ENCODE peak calls at places on chromosomes 11 and 22, in nine cellular contexts. S is mucosa of descending colon, I is adrenal gland, X is coronary artery, T is colonic mucosa, G is NB4, N is endodermal cell, Y is retinal pigment epithelial cell, R is nephron progenitor cell. V is an unnamed sample.

GRCh38 chr11:91305402-91305801 is 919.2 kb upstream of the FAT3 start:
- DNase-seq in S (no peak), I (no peak), X (no peak), T (no peak), G (no peak), N (peak), Y (no peak), R (no peak), V (no peak)

GRCh38 chr22:27583930-27584329 is 217.6 kb downstream of the MN1 start:
- DNase-seq in S (no peak), I (no peak), X (no peak), T (no peak), G (no peak), N (no peak), Y (no peak), R (no peak), V (no peak)

GRCh38 chr11:122180435-122180834 is 64.4 kb upstream of the BLID start:
- DNase-seq in S (no peak), I (no peak), X (no peak), T (no peak), G (peak), N (no peak), Y (no peak), R (no peak), V (no peak)

GRCh38 chr11:15793032-15793996 is 563.0 kb downstream of the SOX6 start:
- DNase-seq in S (no peak), I (no peak), X (no peak), T (no peak), G (no peak), N (no peak), Y (no peak), R (no peak), V (no peak)

GRCh38 chr11:57597461-57597892 is at the start of gene SERPING1:
- DNase-seq in S (peak), I (peak), X (peak), T (peak), G (no peak), N (peak), Y (no peak), R (no peak), V (no peak)

GRCh38 chr22:27438271-27438980 is 363.1 kb downstream of the MN1 start:
- DNase-seq in S (peak), I (peak), X (no peak), T (peak), G (peak), N (peak), Y (peak), R (peak), V (no peak)

GRCh38 chr11:86592659-86593451 is 79.6 kb downstream of the ME3 start:
- DNase-seq in S (peak), I (peak), X (no peak), T (peak), G (peak), N (peak), Y (peak), R (no peak), V (peak)

GRCh38 chr22:28891156-28891733 is 7.9 kb downstream of the ZNRF3 start:
- DNase-seq in S (no peak), I (no peak), X (no peak), T (no peak), G (no peak), N (no peak), Y (no peak), R (no peak), V (no peak)

GRCh38 chr11:130873766-130874165 is 42.5 kb downstream of the SNX19 start:
- DNase-seq in S (no peak), I (no peak), X (no peak), T (no peak), G (no peak), N (no peak), Y (no peak), R (no peak), V (no peak)

GRCh38 chr11:119728226-119728626 is 774 bp downstream of the NECTIN1 start:
- DNase-seq in S (peak), I (no peak), X (no peak), T (peak), G (peak), N (peak), Y (no peak), R (no peak), V (no peak)

GRCh38 chr11:61701298-61701993 is 21.3 kb downstream of the DAGLA start:
- DNase-seq in S (peak), I (no peak), X (no peak), T (no peak), G (peak), N (peak), Y (no peak), R (peak), V (peak)

GRCh38 chr11:12971955-12972354 is 37.2 kb upstream of the RASSF10 start:
- DNase-seq in S (no peak), I (no peak), X (no peak), T (no peak), G (no peak), N (no peak), Y (no peak), R (no peak), V (no peak)

GRCh38 chr22:45688606-45689080 is 17.0 kb downstream of the ATXN10 start:
- DNase-seq in S (no peak), I (peak), X (no peak), T (no peak), G (peak), N (no peak), Y (peak), R (no peak), V (no peak)

GRCh38 chr22:48574776-48575566 is 1252.7 kb downstream of the BRD1 start:
- DNase-seq in S (peak), I (no peak), X (no peak), T (peak), G (no peak), N (peak), Y (no peak), R (peak), V (no peak)

GRCh38 chr11:75346912-75347647 is 4.4 kb downstream of the ARRB1 start:
- DNase-seq in S (no peak), I (peak), X (peak), T (peak), G (no peak), N (no peak), Y (no peak), R (no peak), V (no peak)

DNA sequence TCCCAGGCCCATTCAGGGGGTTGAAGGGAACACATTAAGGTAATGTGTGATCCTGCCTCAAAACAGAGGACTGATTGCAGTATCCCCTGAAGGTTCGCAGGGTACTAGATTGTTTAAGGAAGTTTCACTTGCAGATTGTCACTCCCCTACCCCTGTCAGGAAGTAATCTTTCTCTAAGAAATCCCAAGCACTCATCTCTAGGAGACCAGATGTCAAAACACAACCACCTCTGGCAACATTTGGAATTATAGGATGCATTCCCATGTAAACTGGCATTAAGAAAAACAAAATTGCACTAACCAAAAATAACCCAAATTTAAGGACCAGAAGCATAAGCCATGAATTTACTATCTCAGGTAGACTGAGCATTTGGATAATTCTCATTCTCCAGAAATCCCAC is 1.6 kb downstream of the MRPL17 start:
- DNase-seq in S (no peak), I (no peak), X (no peak), T (no peak), G (no peak), N (no peak), Y (no peak), R (no peak), V (no peak)
- TF ChIP-seq CTCF in S (no peak), I (no peak), X (no peak), T (no peak), G (no peak), N (peak), Y (no peak), R (no peak), V (no peak)

DNA sequence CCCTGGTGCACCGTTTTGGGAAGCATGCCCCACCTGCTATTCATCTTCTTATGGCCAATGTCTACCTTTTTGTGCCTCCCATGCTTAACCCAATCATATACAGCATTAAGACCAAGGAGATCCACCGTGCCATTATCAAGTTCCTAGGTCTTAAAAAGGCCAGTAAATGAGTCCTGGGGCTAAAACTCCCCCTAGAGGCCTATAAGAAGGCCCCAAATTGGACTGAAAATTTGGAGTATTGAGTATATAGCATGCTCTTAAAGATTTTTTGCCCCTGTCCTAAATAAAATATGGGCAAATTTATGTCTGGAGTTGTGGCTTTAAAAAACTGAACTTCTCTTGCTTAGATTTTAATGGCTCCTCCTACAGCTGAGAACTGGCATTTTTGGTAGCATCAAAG is 6.6 kb downstream of the OR51M1 start:
- DNase-seq in S (no peak), I (no peak), X (no peak), T (no peak), G (no peak), N (no peak), Y (no peak), R (no peak), V (no peak)
- TF ChIP-seq CTCF in S (no peak), I (no peak), X (no peak), T (no peak), G (no peak), N (peak), Y (peak), R (no peak), V (no peak)

GRCh38 chr11:36713715-36714114 is 115.7 kb upstream of the RAG2 start:
- DNase-seq in S (no peak), I (peak), X (no peak), T (no peak), G (no peak), N (no peak), Y (no peak), R (no peak), V (no peak)

DNA sequence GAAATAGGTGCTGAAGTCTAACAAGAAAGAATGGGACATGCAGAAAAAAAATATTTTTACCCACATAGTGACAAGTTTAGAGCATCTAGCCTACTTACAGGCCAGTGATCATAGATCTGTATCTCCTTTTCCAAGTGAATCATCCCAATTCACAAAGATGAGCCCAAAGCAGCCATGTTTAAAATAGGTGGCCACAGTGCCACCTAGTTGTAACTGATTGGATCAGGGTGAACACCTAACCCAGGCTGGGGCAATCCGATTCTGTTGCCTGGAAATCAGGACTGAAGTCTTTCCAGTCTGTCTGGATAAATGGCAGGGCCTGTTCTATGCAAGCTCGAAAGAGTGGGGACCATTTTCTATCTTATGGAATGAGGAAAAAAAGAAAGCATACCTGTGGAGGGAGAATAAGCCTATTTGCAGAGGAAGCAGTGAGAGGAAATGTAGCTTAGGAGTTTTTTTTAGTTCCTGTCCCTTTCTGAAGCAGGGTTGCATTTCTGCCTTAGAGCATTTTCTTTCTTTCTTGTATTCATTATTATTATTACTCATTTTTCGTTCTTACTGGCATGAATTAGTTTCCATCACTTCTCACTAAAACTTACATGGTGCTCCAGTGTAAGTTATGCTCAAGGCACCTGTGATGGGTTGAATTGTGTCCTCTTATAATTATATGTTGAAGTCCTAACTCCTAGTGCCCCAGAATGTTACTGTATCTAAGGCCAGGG is 113.2 kb upstream of the RAG2 start:
- DNase-seq in S (no peak), I (no peak), X (no peak), T (no peak), G (no peak), N (peak), Y (no peak), R (no peak), V (no peak)
- TF ChIP-seq CTCF in S (no peak), I (no peak), X (no peak), T (no peak), G (peak), N (peak), Y (peak), R (no peak), V (peak)

DNA sequence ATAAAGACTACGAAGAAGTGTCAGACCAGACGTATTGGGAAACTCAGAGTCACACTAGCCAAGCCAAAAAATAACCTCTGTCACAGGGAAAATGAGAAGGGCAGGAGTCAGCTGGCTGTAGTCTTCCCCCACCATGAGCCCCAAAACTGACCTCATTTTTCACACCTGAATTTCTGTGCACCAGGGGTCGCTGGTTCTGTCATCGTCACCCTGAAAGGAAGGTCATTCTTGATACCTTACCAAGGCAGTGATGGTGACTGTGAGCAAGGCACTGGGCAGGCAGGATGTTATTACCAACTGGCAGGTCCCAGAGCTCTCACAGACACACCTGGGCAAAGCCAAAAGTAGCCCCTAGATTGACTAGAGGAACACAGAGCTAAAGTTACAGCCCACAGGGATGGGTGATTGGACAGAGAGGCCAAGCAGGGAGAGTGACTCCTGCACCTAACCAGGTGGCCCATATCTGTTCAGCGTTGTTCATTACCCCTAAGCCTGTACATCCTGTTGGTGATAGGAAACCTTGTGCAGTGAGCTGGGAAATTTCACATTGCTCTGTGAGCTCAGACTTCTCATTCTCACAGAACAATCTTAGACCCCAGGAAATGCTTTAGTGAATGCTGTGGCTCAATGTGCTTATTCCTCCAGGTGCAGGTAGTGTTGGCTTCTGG is 32.3 kb upstream of the OR56A1 start:
- DNase-seq in S (no peak), I (no peak), X (no peak), T (no peak), G (no peak), N (no peak), Y (no peak), R (no peak), V (no peak)
- TF ChIP-seq CTCF in S (no peak), I (no peak), X (no peak), T (no peak), G (no peak), N (peak), Y (no peak), R (no peak), V (no peak)

GRCh38 chr11:17764446-17765218 is 30.1 kb downstream of the KCNC1 start:
- DNase-seq in S (no peak), I (no peak), X (no peak), T (no peak), G (no peak), N (no peak), Y (no peak), R (peak), V (no peak)

GRCh38 chr11:17763703-17764102 is 29.1 kb downstream of the KCNC1 start:
- DNase-seq in S (no peak), I (no peak), X (no peak), T (no peak), G (no peak), N (no peak), Y (no peak), R (no peak), V (no peak)

GRCh38 chr11:17763244-17763643 is 28.7 kb downstream of the KCNC1 start:
- DNase-seq in S (no peak), I (no peak), X (no peak), T (no peak), G (no peak), N (no peak), Y (no peak), R (no peak), V (no peak)

GRCh38 chr11:17762309-17762974 is 27.9 kb downstream of the KCNC1 start:
- DNase-seq in S (no peak), I (no peak), X (no peak), T (no peak), G (peak), N (no peak), Y (no peak), R (no peak), V (no peak)

DNA sequence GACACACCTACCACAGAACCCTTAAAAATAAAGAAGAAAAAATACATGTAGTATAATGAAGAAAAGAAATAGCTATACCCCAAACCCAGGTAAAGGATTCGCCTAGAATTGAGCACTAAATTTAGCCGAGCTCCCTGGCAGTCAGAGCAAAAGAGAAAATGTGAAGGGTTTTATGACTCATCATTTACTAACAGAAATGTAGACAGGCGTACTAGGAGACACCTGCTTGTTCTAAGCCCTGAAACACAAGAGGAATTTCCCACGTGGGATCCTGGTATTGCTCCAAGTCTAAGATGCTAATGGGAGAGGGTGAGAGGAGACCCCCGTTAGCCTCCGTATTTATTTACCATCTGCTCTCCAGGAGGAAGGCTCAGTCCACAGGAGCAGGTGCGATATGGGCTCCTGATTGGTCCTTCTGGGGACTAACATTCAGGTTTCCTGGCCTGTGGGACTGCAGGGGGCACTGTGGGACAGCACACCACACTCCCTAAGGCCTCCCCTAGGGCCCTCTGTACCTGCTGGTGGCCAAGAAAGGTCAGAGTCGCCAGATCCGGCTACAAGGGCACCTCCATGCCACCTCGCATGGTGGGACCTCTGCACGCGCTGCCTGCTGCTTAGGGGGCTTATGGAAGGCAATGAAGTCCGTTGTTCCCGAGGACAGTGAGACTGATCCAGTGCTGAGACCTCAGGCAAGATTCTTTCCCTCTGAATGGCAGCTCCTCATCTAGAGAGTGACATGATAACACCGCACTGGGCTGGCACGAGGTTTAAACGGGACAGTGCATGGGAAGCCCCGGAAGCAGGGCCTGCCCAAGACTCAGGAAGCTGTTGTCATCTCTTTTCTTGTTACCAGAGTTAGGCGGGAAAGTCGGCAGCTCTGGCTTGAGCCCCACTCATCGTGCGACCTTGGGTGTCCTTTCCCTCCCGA is 25.8 kb downstream of the KCNC1 start:
- DNase-seq in S (peak), I (peak), X (no peak), T (peak), G (peak), N (peak), Y (peak), R (peak), V (peak)
- TF ChIP-seq CTCF in S (peak), I (peak), X (no peak), T (peak), G (peak), N (peak), Y (peak), R (peak), V (peak)

GRCh38 chr22:21946262-21946925 is 6.3 kb downstream of the PPM1F start:
- DNase-seq in S (no peak), I (no peak), X (no peak), T (no peak), G (no peak), N (no peak), Y (no peak), R (no peak), V (no peak)

GRCh38 chr22:21948390-21948789 is 4.3 kb downstream of the PPM1F start:
- DNase-seq in S (no peak), I (no peak), X (no peak), T (no peak), G (no peak), N (peak), Y (no peak), R (no peak), V (no peak)

GRCh38 chr22:21948824-21949568 is 3.7 kb downstream of the PPM1F start:
- DNase-seq in S (no peak), I (no peak), X (no peak), T (no peak), G (no peak), N (no peak), Y (no peak), R (no peak), V (no peak)

GRCh38 chr22:21945453-21946261 is 7.0 kb downstream of the PPM1F start:
- DNase-seq in S (no peak), I (no peak), X (no peak), T (no peak), G (no peak), N (no peak), Y (no peak), R (no peak), V (no peak)

DNA sequence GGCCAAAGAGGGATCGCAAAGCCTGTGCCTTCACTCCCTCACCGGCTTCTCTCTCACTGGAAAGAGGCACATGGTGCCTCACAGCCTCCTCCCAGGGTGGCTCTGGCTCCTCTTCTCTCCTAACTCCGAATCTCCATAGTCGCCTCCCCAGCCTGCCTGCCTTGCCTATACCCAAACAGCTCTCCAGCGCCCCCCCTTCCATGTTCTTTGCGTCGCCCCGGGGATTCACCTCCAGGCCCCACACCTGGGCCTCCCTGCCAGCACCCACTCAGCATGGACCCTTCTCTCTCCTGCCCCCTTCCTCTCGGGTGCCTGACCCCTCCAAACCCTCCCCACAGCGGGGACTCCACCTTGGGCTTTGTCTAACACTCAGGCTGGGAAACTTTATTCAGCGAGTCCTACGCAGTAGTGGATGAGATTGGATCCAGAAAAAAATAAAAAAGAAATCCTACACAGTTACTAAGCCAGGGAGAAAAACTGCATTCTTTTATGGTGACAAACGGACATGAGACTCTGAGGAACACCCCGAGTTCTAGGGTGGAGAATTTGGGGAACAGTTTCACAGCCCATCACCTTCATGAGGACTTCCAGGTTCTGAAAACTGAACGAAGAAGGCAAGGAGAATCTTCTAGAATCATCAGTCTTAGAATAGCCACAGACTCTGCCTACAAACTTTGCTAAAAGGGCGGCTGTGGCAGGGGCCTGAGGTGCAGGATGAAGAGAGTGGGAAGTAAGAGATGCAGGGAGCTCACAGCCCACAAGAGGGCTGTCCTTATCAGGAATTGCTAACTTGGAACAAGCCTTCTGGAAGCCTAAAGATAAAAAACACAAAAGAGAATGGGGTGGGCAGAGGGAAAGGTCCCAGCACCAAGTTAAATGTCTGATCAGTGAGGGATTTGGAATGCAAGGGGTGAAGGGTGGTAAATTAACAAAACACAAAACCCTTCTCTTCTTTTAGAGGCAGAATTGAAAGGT is 5.3 kb downstream of the PPM1F start:
- DNase-seq in S (no peak), I (no peak), X (no peak), T (no peak), G (peak), N (peak), Y (no peak), R (no peak), V (no peak)
- TF ChIP-seq CTCF in S (no peak), I (peak), X (peak), T (no peak), G (peak), N (peak), Y (peak), R (peak), V (peak)

V was measured in DND-41.